ENCODE peak calls at places on chromosome 4, in four cellular contexts. Q, I, F and K are unnamed samples. For H3K27me3, the result is how much of the 10 kb centered on the place peaks cover.

GRCh38 chr4:2537011-2537830 is 774 bp downstream of the FAM193A start:
- DNase-seq in Q (peak), I (peak), F (peak), K (peak)

GRCh38 chr4:142404191-142404611 is 441.9 kb downstream of the INPP4B start:
- DNase-seq in Q (peak), I (no peak), F (peak), K (peak)

GRCh38 chr4:4643306-4643705 is 101.5 kb upstream of the STX18 start:
- DNase-seq in Q (no peak), I (no peak), F (no peak), K (no peak)

GRCh38 chr4:111501946-111502345 is 643.3 kb upstream of the FAM241A start:
- DNase-seq in Q (no peak), I (no peak), F (no peak), K (no peak)

GRCh38 chr4:13184199-13184598 is 299.9 kb downstream of the RAB28 start:
- DNase-seq in Q (no peak), I (no peak), F (no peak), K (no peak)

GRCh38 chr4:2272026-2272827 is 10.3 kb upstream of the MXD4 start:
- DNase-seq in Q (no peak), I (no peak), F (no peak), K (no peak)

GRCh38 chr4:138398297-138398696 is 156.1 kb upstream of the SLC7A11 start:
- DNase-seq in Q (no peak), I (no peak), F (no peak), K (no peak)

GRCh38 chr4:11514780-11515432 is 86.2 kb upstream of the HS3ST1 start:
- DNase-seq in Q (no peak), I (no peak), F (no peak), K (no peak)

GRCh38 chr4:37516057-37516775 is 170.0 kb downstream of the RELL1 start:
- DNase-seq in Q (no peak), I (no peak), F (no peak), K (no peak)

GRCh38 chr4:42306221-42307109 is 90.8 kb upstream of the SHISA3 start:
- DNase-seq in Q (no peak), I (peak), F (no peak), K (no peak)

GRCh38 chr4:22237846-22238513 is 277.9 kb downstream of the ADGRA3 start:
- DNase-seq in Q (no peak), I (no peak), F (no peak), K (no peak)

GRCh38 chr4:90328558-90328957 is 201.4 kb downstream of the CCSER1 start:
- DNase-seq in Q (peak), I (peak), F (no peak), K (peak)

GRCh38 chr4:137664416-137664815 is 132.1 kb upstream of the PCDH18 start:
- DNase-seq in Q (no peak), I (no peak), F (no peak), K (no peak)

GRCh38 chr4:102174800-102175199 is 170.5 kb downstream of the SLC39A8 start:
- DNase-seq in Q (peak), I (no peak), F (no peak), K (peak)

GRCh38 chr4:122100508-122100907 is 51.6 kb upstream of the BLTP1 start:
- DNase-seq in Q (no peak), I (no peak), F (no peak), K (no peak)

GRCh38 chr4:173191623-173192041 is 23.0 kb downstream of the GALNT7 start:
- DNase-seq in Q (peak), I (no peak), F (no peak), K (no peak)

GRCh38 chr4:1448589-1449420 is 42.6 kb upstream of the NKX1-1 start:
- DNase-seq in Q (no peak), I (no peak), F (no peak), K (no peak)

GRCh38 chr4:6716018-6716911 is at the start of gene BLOC1S4:
- DNase-seq in Q (peak), I (peak), F (peak), K (peak)

GRCh38 chr4:169619958-169620845 is at the start of gene CLCN3:
- DNase-seq in Q (peak), I (peak), F (peak), K (peak)

GRCh38 chr4:169619518-169619957 is 840 bp upstream of the CLCN3 start:
- DNase-seq in Q (peak), I (no peak), F (peak), K (peak)

GRCh38 chr4:169618986-169619385 is 1.4 kb upstream of the CLCN3 start:
- DNase-seq in Q (no peak), I (no peak), F (no peak), K (no peak)

GRCh38 chr4:169620846-169621228 is 459 bp downstream of the CLCN3 start:
- DNase-seq in Q (peak), I (no peak), F (no peak), K (peak)

GRCh38 chr4:169621754-169622481 is 1.5 kb downstream of the CLCN3 start:
- DNase-seq in Q (peak), I (no peak), F (no peak), K (no peak)
- H3K4me3 ChIP-seq in Q (peak), I (peak), F (peak), K (peak)

DNA sequence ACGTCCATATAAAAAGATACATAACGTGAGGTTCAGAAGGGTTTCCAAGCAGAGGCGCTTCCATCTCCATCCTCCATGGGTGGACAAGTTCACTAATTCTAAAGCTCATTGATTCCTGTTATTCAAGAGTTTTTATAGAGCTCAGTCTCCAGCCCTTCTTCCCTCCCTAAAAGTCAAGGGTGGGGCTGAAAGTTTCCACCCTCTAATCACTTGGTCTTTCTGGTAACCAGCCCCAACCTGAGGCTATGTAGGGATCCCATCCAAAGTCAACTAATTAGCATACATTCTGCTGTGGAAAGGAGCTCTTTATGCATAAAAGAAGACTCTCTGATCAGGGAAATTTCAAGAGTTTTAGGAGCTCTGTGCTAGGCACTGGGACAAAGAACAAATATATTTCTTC is 46.9 kb upstream of the VEGFC start:
- DNase-seq in Q (peak), I (no peak), F (no peak), K (no peak)
- H3K27me3 ChIP-seq in Q (under half), I (under half), F (under half), K (under half)

GRCh38 chr4:168569066-168569908 is 72.4 kb downstream of the PALLD start:
- DNase-seq in Q (peak), I (no peak), F (peak), K (peak)
- H3K4me3 ChIP-seq in Q (peak), I (peak), F (no peak), K (no peak)

DNA sequence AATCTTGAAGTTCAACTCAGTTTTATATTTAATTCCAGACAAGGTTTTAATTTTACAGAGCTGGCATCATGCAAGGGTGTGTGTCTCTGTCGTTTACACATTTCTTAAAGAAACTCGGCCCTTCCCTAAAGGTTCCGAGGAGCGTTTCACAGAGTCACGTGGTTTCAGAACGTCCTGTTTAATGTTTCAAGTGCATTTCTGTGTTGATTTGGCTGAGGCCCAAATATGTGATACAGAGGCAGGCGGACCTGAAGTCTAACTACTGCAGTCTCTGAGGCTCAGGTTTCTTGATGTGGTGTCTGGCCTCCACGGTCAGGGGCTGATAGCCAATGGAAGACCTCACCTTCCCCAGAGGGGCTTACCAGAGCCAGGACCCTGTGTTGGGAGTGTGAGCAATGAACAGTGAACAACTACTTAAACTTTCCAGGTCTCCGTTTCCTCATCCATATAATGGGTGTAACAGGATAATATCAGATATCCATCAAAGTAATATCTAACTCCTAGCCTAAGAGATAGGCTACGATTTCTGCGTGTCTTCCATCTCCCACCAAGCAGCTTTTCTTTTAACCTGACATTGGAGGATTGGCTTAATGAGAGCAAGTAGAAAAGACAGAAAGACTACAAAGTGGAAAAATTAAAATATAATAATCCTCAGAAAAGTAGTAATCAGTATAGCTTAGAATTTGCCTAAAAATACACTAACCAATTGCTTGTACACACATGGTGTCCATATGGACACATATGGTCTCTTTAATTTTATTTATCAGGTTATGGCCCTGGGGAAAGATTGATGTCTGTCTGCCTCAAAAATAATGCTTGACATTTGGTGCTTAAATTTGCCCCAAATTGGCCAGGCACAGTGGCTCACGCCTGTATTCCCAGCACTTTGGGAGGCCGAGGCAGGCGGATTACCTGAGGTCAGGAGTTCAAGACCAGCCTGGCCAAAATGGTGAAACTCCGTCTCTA is 50.0 kb upstream of the TRIM2 start:
- DNase-seq in Q (peak), I (no peak), F (no peak), K (no peak)
- H3K27me3 ChIP-seq in Q (under half), I (under half), F (under half), K (under half)

GRCh38 chr4:76212851-76213414 is 691 bp downstream of the SCARB2 start:
- DNase-seq in Q (peak), I (no peak), F (no peak), K (no peak)

GRCh38 chr4:76213415-76214268 is at the start of gene SCARB2:
- DNase-seq in Q (peak), I (peak), F (peak), K (peak)

GRCh38 chr4:76210502-76210901 is 3.1 kb downstream of the SCARB2 start:
- DNase-seq in Q (no peak), I (no peak), F (no peak), K (no peak)

GRCh38 chr4:76212301-76212700 is 1.3 kb downstream of the SCARB2 start:
- DNase-seq in Q (no peak), I (no peak), F (no peak), K (no peak)

DNA sequence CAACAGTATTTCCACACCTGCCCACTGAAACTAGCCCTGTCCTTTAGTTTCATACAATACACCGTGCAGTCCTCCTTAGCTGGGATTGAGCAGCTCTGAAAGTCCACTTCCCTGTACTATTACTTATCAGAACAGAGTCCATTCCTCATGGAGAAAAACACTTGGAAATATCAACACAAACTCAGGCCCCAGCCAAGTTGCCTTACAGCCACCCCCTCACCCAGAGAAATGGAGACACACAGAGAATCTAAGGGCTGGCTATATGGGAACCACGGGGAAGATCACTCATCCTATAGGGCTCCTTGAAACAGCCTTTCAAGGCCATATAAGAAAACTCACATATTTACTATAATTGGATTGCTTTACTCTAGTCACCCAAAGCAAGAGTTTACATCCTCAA is 1.9 kb downstream of the SCARB2 start:
- DNase-seq in Q (no peak), I (no peak), F (no peak), K (no peak)
- H3K4me3 ChIP-seq in Q (peak), I (peak), F (peak), K (no peak)

GRCh38 chr4:30714408-30715031 is 5.6 kb upstream of the PCDH7 start:
- DNase-seq in Q (peak), I (peak), F (no peak), K (no peak)
- H3K27me3 ChIP-seq in Q (under half), I (under half), F (under half), K (under half)

DNA sequence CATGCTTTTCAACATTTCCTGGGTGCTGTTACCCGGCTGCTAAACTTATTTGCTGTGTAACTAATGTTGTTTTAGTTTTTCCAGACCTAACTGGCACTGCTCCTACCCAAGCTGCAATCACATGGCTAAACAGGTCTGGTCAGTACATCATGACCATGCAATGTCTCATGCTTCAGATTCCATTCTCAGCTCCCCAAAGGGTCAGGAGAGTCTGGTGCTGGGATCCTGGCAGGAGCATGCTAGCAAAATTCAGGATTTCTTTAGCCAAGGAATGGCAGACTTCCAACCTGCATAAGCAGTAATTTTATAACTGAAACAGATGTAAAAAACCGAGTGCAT is 12.6 kb upstream of the CENPU start:
- DNase-seq in Q (peak), I (no peak), F (peak), K (peak)
- H3K4me3 ChIP-seq in Q (no peak), I (peak), F (no peak), K (no peak)

DNA sequence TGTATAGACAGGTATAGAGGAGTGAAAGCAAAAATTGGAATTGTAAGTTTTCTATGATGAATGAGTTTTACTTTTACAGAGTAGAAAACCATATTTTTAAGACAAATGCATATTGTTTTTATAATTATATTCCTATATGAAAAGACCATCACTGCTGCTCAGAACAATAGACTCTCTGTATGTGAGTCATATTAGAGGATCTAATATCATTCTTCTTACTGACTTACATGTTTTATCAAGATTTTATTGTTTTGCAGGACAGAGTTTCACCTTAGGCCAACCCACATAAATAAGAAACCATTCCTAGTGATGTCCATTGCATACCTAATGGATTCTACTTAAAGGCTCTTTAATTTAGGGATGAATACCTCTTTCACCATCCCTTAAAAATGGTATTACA is 88.6 kb downstream of the NR3C2 start:
- DNase-seq in Q (no peak), I (no peak), F (no peak), K (no peak)
- H3K27me3 ChIP-seq in Q (under half), I (under half), F (under half), K (under half)

DNA sequence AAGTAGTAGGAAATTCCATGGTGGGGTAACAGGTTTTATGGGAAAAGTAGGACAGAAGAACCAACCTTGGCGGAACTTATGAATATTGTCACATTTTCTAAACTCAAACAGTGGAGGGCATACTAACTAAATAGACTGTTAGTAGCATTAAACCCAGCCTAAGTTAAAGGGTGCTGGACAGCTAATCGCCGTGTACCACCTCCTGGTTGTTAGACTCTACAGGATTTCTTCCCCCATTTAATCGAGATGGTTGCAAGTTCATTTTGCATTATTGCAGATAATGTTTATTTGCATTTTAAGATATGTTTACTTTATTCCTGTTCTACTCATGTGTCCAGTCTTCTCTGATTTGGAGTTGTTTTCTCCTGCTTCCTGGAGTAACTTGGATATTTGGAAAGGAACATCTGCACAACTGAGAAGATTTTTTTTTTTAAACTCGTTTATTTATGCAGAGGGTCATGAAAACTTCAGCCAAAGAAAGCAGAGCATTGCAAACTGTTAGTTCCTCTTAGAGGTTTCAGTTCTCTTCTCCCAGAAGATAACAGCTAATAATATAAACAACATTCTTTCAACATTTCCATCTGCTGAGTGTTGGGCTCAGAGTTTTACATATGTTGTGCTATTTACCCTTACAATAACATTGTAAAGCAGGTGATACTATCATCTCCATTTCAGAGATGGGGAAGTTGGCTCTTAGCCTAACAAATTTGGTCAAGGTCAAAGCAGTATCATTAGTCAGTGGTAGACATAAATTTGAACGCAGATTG is 51.5 kb upstream of the TBC1D9 start:
- DNase-seq in Q (no peak), I (no peak), F (no peak), K (no peak)
- H3K4me3 ChIP-seq in Q (no peak), I (no peak), F (no peak), K (no peak)

DNA sequence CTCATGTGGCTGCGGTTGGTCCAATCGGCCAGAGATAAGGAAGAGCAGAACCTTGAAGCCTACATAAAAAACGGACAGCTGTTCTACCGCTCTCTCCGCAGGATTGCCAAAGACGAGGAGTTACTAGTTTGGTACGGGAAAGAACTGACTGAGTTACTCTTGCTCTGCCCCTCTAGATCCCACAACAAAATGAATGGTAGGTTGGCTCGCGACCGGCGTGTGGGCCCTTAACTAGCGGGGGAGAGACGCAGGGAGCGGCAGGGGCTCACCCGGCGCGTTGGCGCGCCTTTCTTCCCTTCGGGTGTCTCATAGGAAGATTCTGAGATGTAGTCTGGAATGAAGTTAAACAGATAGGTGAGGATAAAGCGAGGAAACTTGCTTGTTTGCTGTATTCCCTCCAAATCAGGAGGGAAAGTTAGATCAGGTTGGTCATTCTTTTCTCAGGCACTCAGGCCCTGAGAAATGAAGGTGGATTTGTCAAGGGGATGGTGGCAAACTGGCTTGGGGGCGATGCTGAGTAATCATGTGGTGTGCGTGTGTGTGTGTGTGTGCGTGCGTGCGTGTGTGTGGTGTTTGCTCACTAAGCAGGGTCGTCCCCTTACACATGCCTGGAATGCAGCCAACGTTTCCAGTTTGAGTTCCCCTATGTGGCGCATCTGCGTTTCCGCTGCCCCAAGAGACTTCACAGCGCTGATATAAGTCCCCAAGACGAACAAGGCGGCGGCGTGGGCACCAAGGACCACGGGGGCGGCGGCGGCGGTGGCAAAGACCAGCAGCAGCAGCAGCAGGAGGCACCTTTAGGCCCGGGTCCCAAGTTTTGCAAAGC is 4.2 kb downstream of the PRDM8 start:
- DNase-seq in Q (no peak), I (peak), F (no peak), K (no peak)
- H3K27me3 ChIP-seq in Q (under half), I (half or more), F (half or more), K (under half)